ENCODE peak calls at places on chromosomes 2 and 18, in ten cellular contexts. L is GM23248, U is NCI-H82, W is pancreas, O is ELR, I is ACHN, C is NCI-H2029, M is mucosa of gallbladder, B is Ammon's horn, E is lung. Z is an unnamed sample.

GRCh38 chr2:33014268-33014667 is 67.5 kb downstream of the LTBP1 start:
- DNase-seq in I (no peak), C (no peak), L (no peak), M (no peak), O (no peak), U (no peak), B (no peak), W (no peak), E (no peak), Z (no peak)

GRCh38 chr18:57916684-57917083 is 113.6 kb upstream of the ATP8B1 start:
- DNase-seq in O (no peak), C (no peak), L (no peak), M (no peak), U (no peak), W (no peak), B (no peak), E (no peak), I (no peak), Z (no peak)

GRCh38 chr2:152432206-152432653 is 97.3 kb downstream of the FMNL2 start:
- DNase-seq in O (peak), M (no peak), I (no peak), C (no peak), L (peak), B (no peak), W (no peak), U (peak), E (peak), Z (no peak)

GRCh38 chr2:181285116-181285515 is 172.1 kb upstream of the ITGA4 start:
- DNase-seq in M (no peak), B (no peak), E (no peak), L (no peak), W (no peak), I (no peak), U (no peak), C (no peak), O (peak), Z (no peak)

GRCh38 chr2:65316072-65316471 is 88.4 kb downstream of the ACTR2 start:
- DNase-seq in U (no peak), C (no peak), W (no peak), B (peak), I (no peak), E (no peak), L (peak), O (no peak), M (peak), Z (no peak)

GRCh38 chr2:42008241-42008911 is 39.4 kb upstream of the PKDCC start:
- DNase-seq in W (no peak), U (no peak), E (no peak), M (no peak), I (no peak), L (peak), B (no peak), C (no peak), O (no peak), Z (no peak)

GRCh38 chr2:149601141-149601796 is 13.7 kb upstream of the MMADHC start:
- DNase-seq in C (no peak), W (no peak), L (peak), U (no peak), M (no peak), B (no peak), I (no peak), E (no peak), O (peak), Z (no peak)

GRCh38 chr2:182999348-183000028 is 38.8 kb downstream of the NCKAP1 start:
- DNase-seq in I (no peak), B (no peak), W (no peak), C (no peak), M (no peak), O (no peak), U (no peak), L (no peak), E (no peak), Z (no peak)

GRCh38 chr2:58503909-58504308 is 262.8 kb upstream of the FANCL start:
- DNase-seq in B (no peak), I (no peak), W (no peak), O (no peak), E (no peak), L (no peak), C (no peak), M (no peak), U (no peak), Z (no peak)

GRCh38 chr2:174282449-174282848 is 34.1 kb upstream of the OLA1 start:
- DNase-seq in L (no peak), B (peak), M (no peak), I (no peak), W (no peak), C (no peak), U (no peak), O (no peak), E (no peak), Z (no peak)

GRCh38 chr2:239942871-239943311 is 82.3 kb downstream of the NDUFA10 start:
- DNase-seq in L (no peak), B (no peak), O (no peak), M (no peak), W (peak), U (no peak), C (no peak), E (no peak), I (no peak), Z (no peak)

GRCh38 chr2:64675860-64676259 is 22.1 kb upstream of the SERTAD2 start:
- DNase-seq in U (no peak), C (no peak), I (peak), L (peak), W (no peak), E (no peak), B (peak), M (no peak), O (peak), Z (no peak)

GRCh38 chr2:136118819-136119716 is 1.1 kb upstream of the CXCR4 start:
- DNase-seq in U (peak), O (no peak), W (peak), I (no peak), E (peak), L (no peak), C (peak), B (peak), M (peak), Z (peak)

GRCh38 chr2:30398488-30398887 is 48.6 kb upstream of the LCLAT1 start:
- DNase-seq in M (no peak), I (no peak), W (no peak), L (peak), O (peak), U (no peak), C (no peak), E (no peak), B (no peak), Z (no peak)

GRCh38 chr2:58006256-58006951 is 40.2 kb upstream of the VRK2 start:
- DNase-seq in M (no peak), U (no peak), I (no peak), O (no peak), W (no peak), L (no peak), B (no peak), E (no peak), C (no peak), Z (no peak)

GRCh38 chr2:111967018-111967417 is 68.6 kb downstream of the MERTK start:
- DNase-seq in W (no peak), B (no peak), O (no peak), E (no peak), U (peak), M (no peak), I (no peak), L (no peak), C (no peak), Z (no peak)

GRCh38 chr2:58448065-58448507 is 207.0 kb upstream of the FANCL start:
- DNase-seq in B (peak), M (peak), I (peak), C (peak), E (no peak), U (peak), L (peak), W (peak), O (peak), Z (peak)

GRCh38 chr2:232674491-232674890 is 22.6 kb upstream of the GIGYF2 start:
- DNase-seq in M (no peak), B (no peak), L (no peak), O (no peak), I (no peak), U (no peak), W (no peak), E (no peak), C (no peak), Z (no peak)

GRCh38 chr18:49768051-49768391 is 45.3 kb downstream of the ACAA2 start:
- DNase-seq in O (peak), W (no peak), E (peak), B (peak), U (peak), I (peak), L (peak), M (peak), C (no peak), Z (no peak)

GRCh38 chr18:5461056-5461455 is 82.7 kb downstream of the EPB41L3 start:
- DNase-seq in C (no peak), L (peak), U (no peak), O (no peak), W (no peak), M (no peak), I (no peak), E (no peak), B (no peak), Z (no peak)

GRCh38 chr2:183291436-183291835 is 167.2 kb downstream of the NUP35 start:
- DNase-seq in C (no peak), I (no peak), W (no peak), E (no peak), L (peak), M (no peak), B (no peak), U (no peak), O (peak), Z (no peak)

GRCh38 chr2:47520825-47521665 is 118.1 kb downstream of the MSH2 start:
- DNase-seq in U (peak), E (peak), C (peak), I (peak), B (peak), M (peak), W (peak), L (peak), O (peak), Z (peak)

GRCh38 chr2:46601328-46601963 is 122.1 kb downstream of the TMEM247 start:
- DNase-seq in U (peak), L (peak), E (no peak), C (no peak), W (no peak), M (no peak), I (peak), O (peak), B (no peak), Z (no peak)

GRCh38 chr18:45335644-45336043 is 279.6 kb upstream of the SLC14A2 start:
- DNase-seq in O (no peak), L (peak), M (no peak), E (no peak), U (no peak), W (no peak), C (no peak), I (no peak), B (no peak), Z (no peak)

GRCh38 chr18:70384181-70384790 is 95.4 kb downstream of the SOCS6 start:
- DNase-seq in I (peak), B (no peak), C (no peak), W (no peak), L (peak), E (no peak), O (peak), M (peak), U (no peak), Z (no peak)

GRCh38 chr2:240567137-240567871 is 980 bp upstream of the RNPEPL1 start:
- DNase-seq in B (no peak), E (no peak), L (peak), I (no peak), W (peak), U (no peak), M (no peak), O (peak), C (peak), Z (peak)

GRCh38 chr2:216730871-216731270 is 35.5 kb upstream of the IGFBP5 start:
- DNase-seq in M (no peak), B (no peak), U (no peak), O (no peak), I (no peak), L (no peak), E (no peak), W (no peak), C (no peak), Z (no peak)

GRCh38 chr2:174985624-174986023 is 19.6 kb downstream of the CHN1 start:
- DNase-seq in L (peak), M (no peak), U (no peak), O (peak), B (no peak), E (no peak), I (peak), W (no peak), C (no peak), Z (no peak)

GRCh38 chr2:109284816-109285215 is 155.8 kb downstream of the SH3RF3 start:
- DNase-seq in M (no peak), U (no peak), C (peak), O (no peak), I (no peak), B (peak), W (no peak), E (no peak), L (peak), Z (no peak)

GRCh38 chr2:233468047-233468745 is 98.4 kb downstream of the USP40 start:
- DNase-seq in I (no peak), O (no peak), C (no peak), W (peak), E (no peak), U (no peak), L (no peak), B (no peak), M (no peak), Z (no peak)

GRCh38 chr2:28612131-28612812 is 116.4 kb downstream of the PLB1 start:
- DNase-seq in W (peak), E (no peak), L (no peak), I (no peak), U (no peak), C (no peak), M (no peak), O (no peak), B (no peak), Z (no peak)

GRCh38 chr18:28766027-28766426 is 589.1 kb upstream of the CDH2 start:
- DNase-seq in M (no peak), W (no peak), O (peak), U (no peak), C (no peak), B (no peak), L (peak), I (no peak), E (no peak), Z (no peak)

GRCh38 chr2:100730290-100730868 is 89.6 kb upstream of the NPAS2 start:
- DNase-seq in L (peak), W (peak), E (peak), U (peak), B (no peak), O (peak), C (no peak), I (peak), M (peak), Z (peak)

GRCh38 chr2:161243312-161243711 is 64.9 kb upstream of the PSMD14 start:
- DNase-seq in M (no peak), L (no peak), O (no peak), E (no peak), C (no peak), I (no peak), B (no peak), W (no peak), U (no peak), Z (no peak)

GRCh38 chr2:20630967-20631366 is 19.9 kb downstream of the HS1BP3 start:
- DNase-seq in I (no peak), E (no peak), C (no peak), W (no peak), M (no peak), B (no peak), L (no peak), U (no peak), O (no peak), Z (no peak)

GRCh38 chr2:179837408-179837807 is 24.0 kb downstream of the ZNF385B start:
- DNase-seq in M (no peak), E (no peak), O (peak), C (peak), L (peak), U (no peak), I (peak), W (no peak), B (no peak), Z (no peak)

Z was measured in left colon.